ENCODE peak calls at places on chromosomes 3 and 15, in eight cellular contexts. M is ascending aorta, D is tibial artery, G is neuronal stem cell, E is psoas muscle, A is endodermal cell, R is brain microvascular endothelial cell, B is uterus. U is an unnamed sample.

GRCh38 chr3:155428558-155428957 is 135.1 kb upstream of the STRIT1 start:
- DNase-seq in M (no peak), D (no peak), G (no peak), E (no peak), A (no peak), R (no peak), B (no peak), U (no peak)

GRCh38 chr3:109316162-109316730 is at the start of gene DPPA2:
- DNase-seq in M (no peak), D (no peak), G (no peak), E (no peak), A (peak; percentile 94), R (no peak), B (no peak), U (no peak)

GRCh38 chr3:129120254-129121004 is 1.2 kb downstream of the RAB43 start:
- DNase-seq in M (peak; percentile 74), D (peak; percentile 91), G (peak; percentile 55), E (peak; percentile 89), A (peak; percentile 94), R (peak; percentile 87), B (peak; percentile 84), U (peak; percentile 87)

GRCh38 chr3:14439501-14440167 is 37.2 kb downstream of the SLC6A6 start:
- DNase-seq in M (no peak), D (peak; percentile 79), G (no peak), E (peak; percentile 80), A (no peak), R (peak; percentile 77), B (peak; percentile 50), U (no peak)

GRCh38 chr3:53729618-53730017 is 116.6 kb downstream of the CHDH start:
- DNase-seq in M (no peak), D (no peak), G (no peak), E (no peak), A (no peak), R (no peak), B (no peak), U (no peak)

GRCh38 chr15:75723171-75723846 is 10.7 kb upstream of the CSPG4 start:
- DNase-seq in M (no peak), D (peak; percentile 19), G (no peak), E (no peak), A (no peak), R (no peak), B (no peak), U (no peak)

GRCh38 chr3:20083953-20084352 is 43.7 kb downstream of the KAT2B start:
- DNase-seq in M (no peak), D (no peak), G (no peak), E (no peak), A (no peak), R (no peak), B (no peak), U (no peak)

GRCh38 chr15:67853454-67853853 is 13.6 kb upstream of the RNU6-1 start:
- DNase-seq in M (no peak), D (no peak), G (no peak), E (no peak), A (no peak), R (no peak), B (no peak), U (no peak)

GRCh38 chr15:74709011-74709410 is 13.2 kb upstream of the EDC3 start:
- DNase-seq in M (no peak), D (no peak), G (no peak), E (no peak), A (no peak), R (no peak), B (no peak), U (no peak)

GRCh38 chr15:83983634-83984458 is 251.7 kb upstream of the GOLGA6L4 start:
- DNase-seq in M (no peak), D (no peak), G (no peak), E (no peak), A (no peak), R (no peak), B (no peak), U (no peak)

GRCh38 chr3:48609088-48610005 is at the start of gene UQCRC1:
- DNase-seq in M (peak; percentile 67), D (peak; percentile 89), G (peak; percentile 94), E (peak; percentile 97), A (peak; percentile 97), R (peak; percentile 88), B (peak; percentile 94), U (peak; percentile 89)

GRCh38 chr3:42802876-42803799 is 1.2 kb downstream of the HIGD1A start:
- DNase-seq in M (no peak), D (no peak), G (peak; percentile 36), E (no peak), A (no peak), R (no peak), B (no peak), U (no peak)

GRCh38 chr3:141303481-141304223 is 64.7 kb upstream of the ZBTB38 start:
- DNase-seq in M (no peak), D (no peak), G (peak; percentile 71), E (no peak), A (peak; percentile 80), R (peak; percentile 86), B (no peak), U (no peak)

GRCh38 chr3:52246728-52247454 is 1.3 kb downstream of the PPM1M start:
- DNase-seq in M (no peak), D (no peak), G (no peak), E (no peak), A (no peak), R (no peak), B (no peak), U (no peak)

GRCh38 chr15:74768099-74768770 is 13.6 kb upstream of the CSK start:
- DNase-seq in M (no peak), D (no peak), G (no peak), E (no peak), A (no peak), R (no peak), B (no peak), U (no peak)

GRCh38 chr3:134370611-134371451 is 3.4 kb downstream of the AMOTL2 start:
- DNase-seq in M (no peak), D (peak; percentile 18), G (no peak), E (peak; percentile 63), A (peak; percentile 67), R (no peak), B (no peak), U (no peak)
- H3K27ac ChIP-seq in M (peak overlapping the region; percentile 93), D (peak overlapping the region; percentile 98), G (peak overlapping the region; percentile 9), E (peak overlapping the region; percentile 80), A (no peak overlapping the region), R (peak overlapping the region; percentile 98), B (peak overlapping the region; percentile 99), U (no peak overlapping the region)

GRCh38 chr3:37255990-37256308 is 81.6 kb upstream of the LRRFIP2 start:
- DNase-seq in M (no peak), D (no peak), G (no peak), E (no peak), A (no peak), R (no peak), B (no peak), U (no peak)

GRCh38 chr3:37254316-37254715 is 79.9 kb upstream of the LRRFIP2 start:
- DNase-seq in M (no peak), D (no peak), G (no peak), E (no peak), A (no peak), R (no peak), B (no peak), U (no peak)

GRCh38 chr3:37259291-37259690 is 84.9 kb upstream of the LRRFIP2 start:
- DNase-seq in M (no peak), D (no peak), G (no peak), E (no peak), A (no peak), R (no peak), B (no peak), U (no peak)

GRCh38 chr3:37257581-37257980 is 83.2 kb upstream of the LRRFIP2 start:
- DNase-seq in M (no peak), D (no peak), G (no peak), E (no peak), A (no peak), R (no peak), B (no peak), U (no peak)

DNA sequence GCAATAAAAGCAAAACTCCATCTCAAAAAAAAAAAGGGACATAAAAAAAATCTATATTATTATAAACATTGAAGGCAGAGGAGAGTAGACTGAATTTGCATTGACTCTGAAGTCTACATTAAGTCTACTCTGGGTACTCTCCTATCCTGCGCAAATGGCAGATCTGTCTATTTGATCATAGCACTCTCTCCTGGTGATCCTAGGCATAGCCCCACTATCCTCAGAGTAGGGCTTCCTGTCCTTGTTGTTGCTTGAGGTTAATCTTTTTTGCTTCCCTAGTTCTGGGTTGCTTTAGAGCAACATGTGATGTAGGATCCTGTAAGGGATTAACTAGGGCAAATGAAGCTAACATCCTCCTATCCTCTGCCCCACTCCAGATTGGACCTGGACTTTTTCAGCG is 82.1 kb upstream of the LRRFIP2 start:
- DNase-seq in M (no peak), D (no peak), G (no peak), E (no peak), A (no peak), R (no peak), B (no peak), U (no peak)
- H3K27ac ChIP-seq in M (no peak overlapping the region), D (no peak overlapping the region), G (no peak overlapping the region), E (peak overlapping the region; percentile 48), A (no peak overlapping the region), R (no peak overlapping the region), B (no peak overlapping the region), U (no peak overlapping the region)

DNA sequence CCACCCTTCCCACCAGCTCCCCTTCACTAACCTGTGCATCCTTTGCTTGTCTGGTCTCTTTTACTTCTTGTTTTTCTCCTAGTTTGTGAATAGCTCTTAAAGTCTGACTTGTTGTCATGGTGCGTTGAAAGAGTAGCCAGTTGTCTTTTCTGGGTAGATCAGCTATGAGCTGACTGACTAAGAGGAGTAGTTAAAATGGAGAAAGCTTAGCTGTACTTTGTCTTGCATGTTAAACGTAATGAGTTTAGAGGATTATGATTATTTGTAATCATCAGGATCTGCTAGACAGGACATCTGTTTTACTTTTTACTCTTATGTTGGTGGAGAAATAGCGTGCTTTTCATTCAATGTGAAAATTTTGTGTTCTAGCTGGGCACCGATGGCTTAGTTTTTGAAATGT is 35.9 kb downstream of the ATP2C1 start:
- DNase-seq in M (no peak), D (no peak), G (no peak), E (no peak), A (no peak), R (no peak), B (no peak), U (no peak)
- H3K27ac ChIP-seq in M (no peak overlapping the region), D (no peak overlapping the region), G (no peak overlapping the region), E (no peak overlapping the region), A (no peak overlapping the region), R (no peak overlapping the region), B (peak overlapping the region; percentile 22), U (no peak overlapping the region)

DNA sequence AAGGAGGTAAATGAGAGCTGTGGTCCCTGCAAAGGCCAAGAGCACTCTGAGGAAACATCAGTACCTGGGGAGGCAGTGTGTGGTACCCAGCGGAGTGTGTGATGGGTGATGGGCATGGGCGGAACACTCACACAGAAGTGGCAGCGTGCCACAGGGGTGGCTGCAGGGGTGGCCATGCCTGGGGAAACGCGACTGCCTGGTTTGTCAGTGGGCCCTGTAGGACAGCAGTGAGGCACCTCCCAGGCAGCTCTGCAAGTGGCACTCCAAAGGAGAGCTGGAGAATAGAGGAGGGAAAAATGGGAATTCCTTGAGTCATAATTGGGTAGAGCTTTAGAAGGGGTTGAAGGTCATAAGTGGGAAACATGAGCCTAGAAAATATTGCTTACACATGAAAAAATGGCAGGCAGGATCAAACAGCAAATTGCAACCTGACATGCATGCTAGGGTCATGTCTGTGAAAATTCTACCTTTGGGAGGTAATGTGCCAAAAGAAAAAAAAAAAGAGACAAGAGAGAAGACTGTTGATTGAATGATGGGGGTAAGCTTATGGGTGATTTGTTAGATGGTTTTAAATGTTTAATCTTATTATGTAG is 138.4 kb downstream of the RPLP1 start:
- DNase-seq in M (no peak), D (no peak), G (no peak), E (no peak), A (no peak), R (no peak), B (no peak), U (no peak)
- H3K27ac ChIP-seq in M (no peak overlapping the region), D (no peak overlapping the region), G (no peak overlapping the region), E (no peak overlapping the region), A (no peak overlapping the region), R (no peak overlapping the region), B (no peak overlapping the region), U (no peak overlapping the region)

U was measured in effector memory CD4-positive, alpha-beta T cell.